ENCODE peak calls at places on chromosomes 4 and X, in ten cellular contexts. V, Z, H, P, T, K, U, J, M and C are unnamed samples.

GRCh38 chr4:77593993-77594392 is 11.6 kb upstream of the CXCL13 start:
- DNase-seq in V (no peak), Z (no peak), H (no peak), P (no peak), T (no peak), K (no peak), U (no peak), J (no peak), M (no peak), C (no peak)

GRCh38 chr4:56768772-56769171 is 52.7 kb downstream of the SPINK2 start:
- DNase-seq in V (no peak), Z (no peak), H (no peak), P (no peak), T (peak; percentile 68), K (no peak), U (no peak), J (no peak), M (no peak), C (no peak)

GRCh38 chr4:8568068-8568668 is 12.0 kb upstream of the GPR78 start:
- DNase-seq in V (no peak), Z (no peak), H (no peak), P (no peak), T (peak; percentile 93), K (no peak), U (peak; percentile 64), J (no peak), M (no peak), C (no peak)

GRCh38 chrX:123084797-123085196 is 99.3 kb upstream of the GRIA3 start:
- DNase-seq in V (no peak), Z (no peak), H (no peak), P (no peak), T (no peak), K (no peak), U (peak; percentile 58), J (no peak), M (peak; percentile 41), C (peak; percentile 70)

GRCh38 chrX:24201216-24201615 is 51.7 kb downstream of the ZFX start:
- DNase-seq in V (no peak), Z (no peak), H (no peak), P (no peak), T (no peak), K (no peak), U (no peak), J (no peak), M (no peak), C (no peak)

GRCh38 chr4:175657571-175657970 is 154.5 kb downstream of the GPM6A start:
- DNase-seq in V (no peak), Z (no peak), H (no peak), P (no peak), T (no peak), K (no peak), U (no peak), J (no peak), M (no peak), C (no peak)

GRCh38 chrX:447052-447451 is 60.3 kb upstream of the PPP2R3B start:
- DNase-seq in V (no peak), Z (no peak), H (no peak), P (no peak), T (no peak), K (no peak), U (no peak), J (peak; percentile 27), M (no peak), C (no peak)

GRCh38 chr4:183906736-183907651 is 1.9 kb downstream of the STOX2 start:
- DNase-seq in V (peak; percentile 19), Z (no peak), H (peak; percentile 55), P (peak; percentile 6), T (peak; percentile 74), K (peak; percentile 33), U (no peak), J (no peak), M (no peak), C (peak; percentile 8)

GRCh38 chr4:130210871-130211270 is 1114.9 kb downstream of the C4orf33 start:
- DNase-seq in V (no peak), Z (no peak), H (no peak), P (peak; percentile 65), T (no peak), K (no peak), U (peak; percentile 31), J (no peak), M (peak; percentile 48), C (peak; percentile 86)

GRCh38 chrX:124028177-124028576 is 66.7 kb downstream of the STAG2 start:
- DNase-seq in V (no peak), Z (no peak), H (no peak), P (no peak), T (no peak), K (no peak), U (no peak), J (no peak), M (peak; percentile 37), C (no peak)

GRCh38 chr4:108830509-108831244 is 67.8 kb upstream of the ETNPPL start:
- DNase-seq in V (peak; percentile 33), Z (no peak), H (no peak), P (peak; percentile 67), T (no peak), K (peak; percentile 86), U (peak; percentile 74), J (no peak), M (no peak), C (no peak)

GRCh38 chr4:109631709-109632108 is 71.5 kb downstream of the CASP6 start:
- DNase-seq in V (no peak), Z (no peak), H (peak; percentile 46), P (peak; percentile 48), T (peak; percentile 39), K (peak; percentile 28), U (peak; percentile 50), J (no peak), M (peak; percentile 64), C (no peak)

GRCh38 chr4:20944961-20945360 is 244.7 kb downstream of the PACRGL start:
- DNase-seq in V (no peak), Z (no peak), H (no peak), P (no peak), T (no peak), K (no peak), U (no peak), J (no peak), M (no peak), C (no peak)

GRCh38 chr4:78057135-78057599 is at the start of gene FRAS1:
- DNase-seq in V (peak; percentile 26), Z (peak; percentile 77), H (peak; percentile 36), P (peak; percentile 53), T (peak; percentile 78), K (peak; percentile 36), U (no peak), J (no peak), M (no peak), C (peak; percentile 38)

GRCh38 chrX:40174594-40175415 is 77.0 kb upstream of the BCOR start:
- DNase-seq in V (peak; percentile 37), Z (no peak), H (peak; percentile 74), P (peak; percentile 75), T (peak; percentile 56), K (peak; percentile 63), U (peak; percentile 64), J (no peak), M (no peak), C (peak; percentile 56)

GRCh38 chrX:70219938-70220764 is 14.3 kb upstream of the AWAT1 start:
- DNase-seq in V (peak; percentile 31), Z (no peak), H (peak; percentile 57), P (peak; percentile 5), T (no peak), K (no peak), U (no peak), J (peak; percentile 58), M (peak; percentile 85), C (peak; percentile 77)

GRCh38 chr4:1852904-1853623 is 2.9 kb downstream of the LETM1 start:
- DNase-seq in V (peak; percentile 40), Z (no peak), H (no peak), P (no peak), T (no peak), K (no peak), U (no peak), J (no peak), M (no peak), C (no peak)

GRCh38 chrX:130529531-130529930 is 127.7 kb downstream of the RBMX2 start:
- DNase-seq in V (no peak), Z (no peak), H (no peak), P (no peak), T (no peak), K (no peak), U (no peak), J (no peak), M (no peak), C (no peak)

GRCh38 chrX:152197425-152197824 is 59.0 kb upstream of the MAGEA10 start:
- DNase-seq in V (no peak), Z (no peak), H (no peak), P (no peak), T (no peak), K (no peak), U (no peak), J (no peak), M (no peak), C (no peak)

GRCh38 chr4:151661873-151662272 is 98.9 kb downstream of the GATB start:
- DNase-seq in V (no peak), Z (no peak), H (no peak), P (no peak), T (no peak), K (no peak), U (no peak), J (no peak), M (no peak), C (no peak)
- H3K4me3 ChIP-seq in V (no peak overlapping the region), Z (no peak overlapping the region), H (no peak overlapping the region), P (no peak overlapping the region), T (no peak overlapping the region), K (no peak overlapping the region), U (no peak overlapping the region), J (no peak overlapping the region), M (no peak overlapping the region), C (no peak overlapping the region)

DNA sequence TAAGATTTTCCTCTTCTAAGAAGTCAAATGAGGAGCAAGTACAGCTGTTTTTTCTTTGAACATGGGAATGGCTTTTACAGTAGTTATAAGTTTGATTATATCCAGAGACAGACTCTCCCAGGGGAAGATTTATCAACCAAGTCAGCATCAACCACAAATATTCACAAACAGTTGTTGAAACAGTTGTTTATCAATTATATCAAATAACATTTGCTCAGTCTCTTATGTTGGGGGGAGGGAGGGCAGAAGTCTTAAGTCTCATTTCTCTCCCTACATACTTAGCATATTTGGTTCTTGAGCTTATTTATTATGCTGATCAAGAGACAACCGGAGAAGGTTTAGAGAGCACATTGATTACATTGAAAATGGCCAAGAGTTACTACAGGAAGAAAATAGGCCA is 110.1 kb downstream of the FBXO8 start:
- DNase-seq in V (no peak), Z (no peak), H (no peak), P (no peak), T (no peak), K (no peak), U (peak; percentile 94), J (no peak), M (peak; percentile 28), C (no peak)
- TF ChIP-seq CTCF in V (no peak), Z (no peak), H (no peak), P (no peak), T (no peak), K (no peak), U (no peak), J (no peak), M (no peak), C (no peak)

GRCh38 chr4:102868153-102868781 is 525 bp upstream of the CISD2 start:
- DNase-seq in V (peak; percentile 28), Z (no peak), H (peak; percentile 68), P (no peak), T (no peak), K (peak; percentile 26), U (no peak), J (no peak), M (no peak), C (no peak)
- H3K4me3 ChIP-seq in V (peak overlapping the region; percentile 85), Z (peak overlapping the region; percentile 68), H (peak overlapping the region; percentile 63), P (peak overlapping the region; percentile 37), T (peak overlapping the region; percentile 60), K (peak overlapping the region; percentile 68), U (peak overlapping the region; percentile 91), J (peak overlapping the region; percentile 57), M (peak overlapping the region; percentile 92), C (peak overlapping the region; percentile 57)

GRCh38 chrX:154986826-154987575 is 35.5 kb downstream of the F8 start:
- DNase-seq in V (no peak), Z (no peak), H (no peak), P (peak; percentile 38), T (no peak), K (no peak), U (no peak), J (no peak), M (peak; percentile 12), C (no peak)
- TF ChIP-seq CTCF in V (no peak), Z (no peak), H (no peak), P (no peak), T (no peak), K (peak; percentile 29), U (no peak), J (peak; percentile 18), M (no peak), C (no peak)